ENCODE peak calls at places on chromosomes 4 and X, in five cellular contexts. L is H1, B is HepG2, E is NT2/D1, M is GM12878. Z is an unnamed sample.

GRCh38 chrX:153370293-153371055 is 30.7 kb downstream of the PNMA6E start:
- DNase-seq in L (no peak), E (no peak), M (no peak), B (no peak), Z (no peak)

GRCh38 chr4:141307241-141307689 is 86.6 kb downstream of the ZNF330 start:
- DNase-seq in E (peak), M (peak), B (peak), L (no peak), Z (peak)

GRCh38 chrX:7146703-7147430 is 645 bp upstream of the STS start:
- DNase-seq in E (no peak), L (no peak), M (no peak), B (no peak), Z (no peak)

GRCh38 chr4:27318740-27319139 is 458.1 kb downstream of the STIM2 start:
- DNase-seq in B (peak), L (peak), E (peak), M (peak), Z (peak)

GRCh38 chr4:53717064-53717549 is 125.8 kb upstream of the LNX1 start:
- DNase-seq in B (no peak), M (no peak), L (no peak), E (no peak), Z (no peak)

GRCh38 chr4:56311299-56311975 is 75.9 kb downstream of the AASDH start:
- DNase-seq in B (no peak), E (no peak), L (no peak), M (no peak), Z (no peak)

GRCh38 chr4:146465628-146466027 is 56.1 kb downstream of the SLC10A7 start:
- DNase-seq in L (no peak), B (no peak), E (no peak), M (no peak), Z (no peak)

GRCh38 chr4:137082051-137082450 is 450.2 kb downstream of the PCDH18 start:
- DNase-seq in B (no peak), E (no peak), M (no peak), L (no peak), Z (no peak)

GRCh38 chr4:134807231-134807745 is 605.7 kb upstream of the PABPC4L start:
- DNase-seq in E (no peak), B (no peak), L (no peak), M (no peak), Z (no peak)

GRCh38 chr4:66590488-66591215 is 920.4 kb upstream of the EPHA5 start:
- DNase-seq in E (no peak), M (no peak), L (no peak), B (no peak), Z (no peak)

GRCh38 chr4:150268444-150268843 is 190.2 kb downstream of the DCLK2 start:
- DNase-seq in M (no peak), L (no peak), B (no peak), E (no peak), Z (no peak)

GRCh38 chrX:750263-750662 is 119.7 kb downstream of the SHOX start:
- DNase-seq in E (no peak), B (no peak), L (no peak), M (no peak), Z (no peak)

GRCh38 chr4:73391774-73392173 is 12.3 kb upstream of the ALB start:
- DNase-seq in E (no peak), B (no peak), M (no peak), L (no peak), Z (no peak)

GRCh38 chr4:85368240-85368639 is 106.7 kb upstream of the ARHGAP24 start:
- DNase-seq in E (no peak), B (no peak), M (no peak), L (no peak), Z (no peak)

GRCh38 chr4:74095482-74095881 is 3.5 kb downstream of the CXCL2 start:
- DNase-seq in M (no peak), L (no peak), B (no peak), E (no peak), Z (no peak)

GRCh38 chrX:134388161-134389109 is 71.5 kb upstream of the HPRT1 start:
- DNase-seq in M (peak), L (no peak), B (no peak), E (no peak), Z (no peak)

GRCh38 chr4:78058591-78059523 is 1.7 kb downstream of the FRAS1 start:
- DNase-seq in E (no peak), M (no peak), L (peak), B (peak), Z (peak)

GRCh38 chr4:145720656-145721055 is 40.7 kb downstream of the C4orf51 start:
- DNase-seq in M (no peak), L (no peak), B (no peak), E (no peak), Z (no peak)

GRCh38 chrX:119655125-119655524 is 37.8 kb downstream of the SEPTIN6 start:
- DNase-seq in L (no peak), M (no peak), E (no peak), B (no peak), Z (no peak)

GRCh38 chr4:40206421-40206820 is 9.6 kb downstream of the RHOH start:
- DNase-seq in B (no peak), E (no peak), M (no peak), L (no peak), Z (no peak)

GRCh38 chr4:163332526-163333405 is at the start of gene NPY1R:
- DNase-seq in L (peak), E (peak), M (peak), B (peak), Z (peak)

GRCh38 chr4:25993564-25994185 is 79.7 kb downstream of the SMIM20 start:
- DNase-seq in L (peak), M (no peak), B (peak), E (peak), Z (peak)

GRCh38 chrX:113726009-113726408 is 857.9 kb upstream of the HTR2C start:
- DNase-seq in E (no peak), M (no peak), B (no peak), L (no peak), Z (no peak)

GRCh38 chr4:76733380-76733779 is 164.6 kb downstream of the SOWAHB start:
- DNase-seq in L (peak), B (no peak), E (no peak), M (no peak), Z (no peak)

GRCh38 chr4:107379054-107379869 is 340.8 kb downstream of the PAPSS1 start:
- DNase-seq in L (no peak), M (no peak), E (no peak), B (no peak), Z (no peak)

GRCh38 chr4:155759372-155760252 is 791 bp downstream of the GUCY1B1 start:
- DNase-seq in M (no peak), L (no peak), B (no peak), E (no peak), Z (peak)

GRCh38 chr4:1415681-1415981 is 9.4 kb upstream of the NKX1-1 start:
- DNase-seq in B (no peak), E (no peak), L (no peak), M (no peak), Z (no peak)

GRCh38 chr4:107736924-107737448 is 17.0 kb upstream of the PAPSS1 start:
- DNase-seq in L (no peak), E (no peak), B (peak), M (no peak), Z (peak)

GRCh38 chr4:64539234-64539849 is 130.1 kb upstream of the TECRL start:
- DNase-seq in E (peak), B (peak), M (peak), L (no peak), Z (peak)

GRCh38 chrX:8755116-8755515 is 23.2 kb upstream of the ANOS1 start:
- DNase-seq in M (no peak), B (no peak), E (no peak), L (no peak), Z (peak)

GRCh38 chrX:134241960-134242619 is 5.1 kb downstream of the CCDC160 start:
- DNase-seq in E (no peak), L (no peak), B (no peak), M (no peak), Z (no peak)

GRCh38 chr4:103046416-103047290 is 27.1 kb upstream of the SLC9B1 start:
- DNase-seq in B (peak), L (no peak), M (no peak), E (peak), Z (peak)

GRCh38 chr4:17511041-17511949 is 595 bp downstream of the QDPR start:
- DNase-seq in E (no peak), M (no peak), B (peak), L (no peak), Z (peak)

GRCh38 chr4:185726931-185727330 is 85.1 kb downstream of the SORBS2 start:
- DNase-seq in B (no peak), M (no peak), L (no peak), E (no peak), Z (no peak)

GRCh38 chr4:42344260-42344659 is 53.0 kb upstream of the SHISA3 start:
- DNase-seq in M (no peak), E (no peak), B (no peak), L (no peak), Z (no peak)

GRCh38 chr4:128455480-128455879 is 167.9 kb upstream of the PGRMC2 start:
- DNase-seq in L (no peak), M (no peak), E (no peak), B (no peak), Z (no peak)

GRCh38 chrX:85084770-85085393 is 81.2 kb downstream of the APOOL start:
- DNase-seq in B (peak), M (peak), L (no peak), E (no peak), Z (peak)

GRCh38 chrX:54182864-54183613 is at the start of gene FAM120C:
- DNase-seq in E (peak), M (peak), L (no peak), B (peak), Z (peak)

GRCh38 chrX:50067435-50068292 is 133.1 kb downstream of the AKAP4 start:
- DNase-seq in E (peak), B (peak), M (no peak), L (peak), Z (peak)
- TF ChIP-seq SUZ12 in E (no peak), B (no peak), M (no peak), L (no peak), Z (no peak)

DNA sequence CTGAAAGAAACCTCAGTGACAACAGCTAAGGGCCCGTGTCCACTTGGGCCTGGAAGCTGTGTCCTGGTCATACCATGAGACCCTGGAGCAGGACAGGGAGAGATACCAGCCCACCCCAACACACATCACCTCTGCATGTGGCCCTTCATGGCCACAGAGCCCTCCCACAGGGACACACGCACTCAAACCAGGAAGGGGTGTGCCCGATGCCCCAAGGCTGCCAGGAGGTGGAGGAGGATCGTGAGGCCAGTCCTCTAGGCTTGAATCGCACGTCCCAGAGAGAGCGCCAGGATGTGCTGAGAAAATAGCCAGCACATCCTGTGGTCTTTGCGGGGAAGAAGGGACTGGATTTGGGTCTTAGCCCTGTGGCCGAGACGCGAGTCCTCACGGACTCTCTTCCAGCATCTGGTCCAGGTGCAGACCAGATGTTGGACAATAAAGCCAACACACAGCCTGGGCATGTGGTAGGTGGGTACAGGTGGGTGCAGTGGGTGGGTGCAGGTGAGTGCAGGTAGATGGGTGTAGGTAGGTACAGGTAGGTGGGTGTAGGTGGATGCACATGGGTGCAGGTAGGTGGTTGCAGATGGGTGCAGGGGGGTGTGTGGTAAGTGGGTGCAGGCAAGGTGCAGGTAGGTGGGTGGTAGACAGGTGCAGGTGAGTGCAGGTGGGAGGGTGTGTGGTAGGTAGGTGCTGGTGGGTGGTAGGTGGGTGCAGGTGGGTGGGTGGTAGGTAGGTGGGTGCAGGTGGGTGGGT is 94.3 kb upstream of the AFAP1 start:
- DNase-seq in M (no peak), B (no peak), L (no peak), E (no peak), Z (no peak)
- TF ChIP-seq SUZ12 in M (no peak), B (no peak), L (no peak), E (no peak), Z (no peak)

DNA sequence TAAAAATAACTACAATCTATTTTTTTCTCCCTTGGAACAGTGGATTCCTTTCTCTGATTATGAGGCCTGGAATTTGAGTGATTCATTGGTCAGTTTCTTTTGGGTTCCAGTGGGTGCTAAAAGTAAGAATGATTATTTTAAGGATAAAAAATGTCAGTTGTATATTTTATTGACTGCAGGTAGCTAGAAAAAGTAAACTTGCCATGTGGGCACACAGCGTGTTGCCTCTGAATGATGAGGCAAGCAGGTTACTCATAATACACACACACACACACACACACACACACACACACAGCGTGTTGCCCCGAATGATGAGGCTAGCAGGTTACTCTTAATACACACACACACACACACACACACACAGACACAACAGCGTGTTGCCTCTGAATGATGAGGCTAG is 13.8 kb downstream of the GALNT7 start:
- DNase-seq in M (no peak), B (no peak), E (no peak), L (no peak), Z (no peak)
- TF ChIP-seq SUZ12 in M (no peak), B (no peak), E (no peak), L (no peak), Z (no peak)

DNA sequence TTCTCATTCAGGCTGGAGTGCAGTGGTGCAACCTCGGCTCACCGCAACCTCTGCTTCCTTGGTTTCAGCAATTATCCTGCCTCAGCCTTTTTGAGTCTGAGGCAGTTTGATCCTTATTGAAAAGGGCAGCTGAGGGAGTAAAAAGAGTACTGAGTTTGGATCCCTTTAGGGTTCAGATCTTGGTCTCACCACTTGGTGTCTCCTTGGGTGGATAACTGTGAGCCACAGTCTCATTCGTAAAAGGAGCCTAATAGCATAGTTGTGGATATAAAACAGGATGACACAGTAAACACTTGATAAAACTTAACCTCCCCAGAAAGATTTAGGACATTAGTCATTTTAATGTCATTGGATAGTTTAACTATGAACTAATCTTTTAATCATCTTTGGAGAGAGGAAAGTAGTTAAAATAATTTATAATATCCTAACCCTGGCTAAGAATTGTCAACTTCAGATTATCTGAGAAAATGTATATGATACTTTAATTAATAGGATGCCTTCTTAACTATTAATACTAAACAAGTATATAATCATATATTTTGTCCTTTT is 173.1 kb downstream of the ANK2 start:
- DNase-seq in E (no peak), L (no peak), B (no peak), M (no peak), Z (no peak)
- TF ChIP-seq SUZ12 in E (no peak), L (no peak), B (no peak), M (no peak), Z (no peak)

DNA sequence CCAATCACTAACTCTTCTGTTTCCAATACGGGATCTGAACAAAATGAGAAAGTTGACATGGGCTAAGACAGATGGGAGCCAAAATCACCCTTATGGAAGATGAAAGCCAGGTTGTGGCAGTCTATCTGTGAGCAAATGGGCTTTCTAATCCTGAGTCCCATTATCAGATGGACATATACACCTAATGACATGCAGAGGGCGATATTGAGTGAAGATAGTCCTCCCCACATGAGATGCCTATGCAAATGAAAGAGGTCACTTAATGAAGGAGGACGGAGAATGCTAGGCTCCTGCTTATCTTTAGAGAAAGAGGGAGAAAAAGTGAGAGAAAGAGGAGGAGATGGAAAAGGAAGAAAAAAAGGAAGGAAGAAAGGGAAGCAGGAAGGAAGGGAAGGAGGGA is 547.5 kb downstream of the NLGN4X start:
- DNase-seq in L (no peak), M (no peak), B (no peak), E (peak), Z (peak)
- TF ChIP-seq SUZ12 in L (no peak), M (no peak), B (no peak), E (no peak), Z (no peak)

GRCh38 chr4:86916392-86916791 is 18.4 kb upstream of the AFF1 start:
- DNase-seq in E (no peak), M (no peak), L (no peak), B (no peak), Z (no peak)

GRCh38 chr4:86921608-86922252 is 13.1 kb upstream of the AFF1 start:
- DNase-seq in M (no peak), B (no peak), L (no peak), E (no peak), Z (no peak)

GRCh38 chr4:86919824-86920223 is 15.0 kb upstream of the AFF1 start:
- DNase-seq in E (no peak), B (no peak), M (no peak), L (no peak), Z (no peak)

GRCh38 chr4:86917212-86918039 is 17.4 kb upstream of the AFF1 start:
- DNase-seq in B (no peak), L (no peak), M (no peak), E (no peak), Z (no peak)

DNA sequence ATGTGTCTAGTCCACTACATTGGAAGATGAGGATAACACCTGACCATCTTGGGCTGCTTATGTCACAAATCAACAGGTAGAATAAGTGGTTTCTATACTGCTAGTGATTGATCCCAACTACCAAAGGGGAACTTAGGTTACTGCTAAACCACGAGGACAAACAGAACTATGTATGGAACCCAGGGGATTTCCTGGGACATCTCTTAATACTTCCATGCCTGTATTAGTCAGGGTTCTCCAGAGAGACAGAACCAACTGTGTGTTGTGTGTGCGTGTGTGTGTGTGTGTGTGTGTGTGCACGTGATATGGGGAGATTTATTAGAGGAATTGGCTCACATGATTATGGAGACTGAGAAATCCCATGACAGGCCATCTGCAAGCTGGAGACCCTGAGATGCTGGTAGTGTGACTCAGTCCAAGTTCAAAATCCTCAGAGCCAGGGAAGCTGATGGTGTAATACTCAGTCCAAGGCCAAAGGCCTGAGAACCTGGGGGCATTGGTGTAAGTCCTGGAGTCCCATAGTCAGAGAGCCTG is 16.2 kb upstream of the AFF1 start:
- DNase-seq in B (peak), M (no peak), E (no peak), L (no peak), Z (no peak)
- TF ChIP-seq SUZ12 in B (no peak), M (no peak), E (no peak), L (no peak), Z (no peak)

GRCh38 chrX:45903781-45904201 is 641.4 kb downstream of the ZNF674 start:
- DNase-seq in M (no peak), B (no peak), L (no peak), E (no peak), Z (no peak)
- TF ChIP-seq SUZ12 in M (no peak), B (no peak), L (no peak), E (no peak), Z (no peak)

GRCh38 chr4:70660106-70660505 is 6.2 kb downstream of the JCHAIN start:
- DNase-seq in L (no peak), E (no peak), B (no peak), M (no peak), Z (no peak)

GRCh38 chr4:70651864-70652506 is 14.3 kb downstream of the JCHAIN start:
- DNase-seq in M (no peak), L (no peak), B (peak), E (no peak), Z (peak)

GRCh38 chr4:70657326-70657725 is 9.0 kb downstream of the JCHAIN start:
- DNase-seq in L (no peak), E (no peak), B (no peak), M (no peak), Z (no peak)

DNA sequence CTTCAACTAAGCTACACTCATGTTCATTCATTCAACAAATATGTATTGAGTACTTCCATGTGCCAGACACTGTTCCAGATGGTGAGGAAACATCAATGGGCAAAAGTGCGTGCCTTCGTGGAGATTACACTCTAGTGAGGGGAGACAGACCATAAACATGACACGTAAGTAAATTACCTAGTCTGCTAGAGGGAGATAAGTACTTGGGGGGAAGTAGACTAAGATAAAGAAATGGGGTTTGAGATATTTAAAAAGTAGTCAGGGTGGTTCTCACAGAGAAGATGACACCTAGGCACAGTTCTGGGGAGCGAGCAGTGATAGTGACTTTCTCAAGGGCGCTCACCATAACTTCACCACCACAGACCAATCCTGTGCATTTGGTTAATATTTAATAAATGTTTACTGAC is 11.7 kb downstream of the JCHAIN start:
- DNase-seq in L (no peak), M (no peak), E (no peak), B (no peak), Z (no peak)
- TF ChIP-seq SUZ12 in L (no peak), M (no peak), E (no peak), B (no peak), Z (no peak)